ENCODE peak calls at places on chromosome 10, in five cellular contexts. One of them, this sample, is unnamed. For H3K36me3, the result is how much of the 10 kb centered on the place peaks cover.

GRCh38 chr10:89100680-89101079 is 106.4 kb downstream of the CH25H start:
- ATAC-seq in HepG2: no peak
- ATAC-seq in GM12878: no peak
- ATAC-seq in upper lobe of left lung: no peak
- ATAC-seq in K562: no peak
- ATAC-seq in this sample: peak

GRCh38 chr10:24202181-24202570 is 6.8 kb upstream of the KIAA1217 start:
- ATAC-seq in GM12878: peak
- ATAC-seq in upper lobe of left lung: peak
- ATAC-seq in HepG2: peak
- ATAC-seq in K562: no peak
- ATAC-seq in this sample: no peak

GRCh38 chr10:91681361-91682276 is 48.7 kb upstream of the PPP1R3C start:
- ATAC-seq in upper lobe of left lung: no peak
- ATAC-seq in HepG2: no peak
- ATAC-seq in GM12878: no peak
- ATAC-seq in K562: no peak
- ATAC-seq in this sample: no peak

GRCh38 chr10:124632064-124632531 is 112.1 kb downstream of the FAM53B start:
- ATAC-seq in upper lobe of left lung: peak
- ATAC-seq in HepG2: peak
- ATAC-seq in GM12878: peak
- ATAC-seq in K562: peak
- ATAC-seq in this sample: peak

GRCh38 chr10:129110780-129111179 is 356.3 kb upstream of the MGMT start:
- ATAC-seq in HepG2: no peak
- ATAC-seq in upper lobe of left lung: no peak
- ATAC-seq in GM12878: no peak
- ATAC-seq in K562: no peak
- ATAC-seq in this sample: no peak

GRCh38 chr10:46329690-46330016 is 42.9 kb downstream of the ANTXRL start:
- ATAC-seq in HepG2: no peak
- ATAC-seq in upper lobe of left lung: no peak
- ATAC-seq in K562: peak
- ATAC-seq in GM12878: no peak
- ATAC-seq in this sample: no peak

GRCh38 chr10:20221353-20221752 is 405.1 kb downstream of the PLXDC2 start:
- ATAC-seq in K562: no peak
- ATAC-seq in upper lobe of left lung: no peak
- ATAC-seq in GM12878: no peak
- ATAC-seq in HepG2: no peak
- ATAC-seq in this sample: no peak

GRCh38 chr10:844552-844951 is 87.0 kb downstream of the LARP4B start:
- ATAC-seq in K562: no peak
- ATAC-seq in HepG2: no peak
- ATAC-seq in GM12878: no peak
- ATAC-seq in upper lobe of left lung: no peak
- ATAC-seq in this sample: no peak

GRCh38 chr10:98296514-98296913 is 28.5 kb upstream of the LOXL4 start:
- ATAC-seq in HepG2: peak
- ATAC-seq in K562: no peak
- ATAC-seq in GM12878: no peak
- ATAC-seq in upper lobe of left lung: no peak
- ATAC-seq in this sample: no peak

GRCh38 chr10:18650618-18651017 is 769 bp downstream of the NSUN6 start:
- ATAC-seq in HepG2: no peak
- ATAC-seq in K562: peak
- ATAC-seq in upper lobe of left lung: no peak
- ATAC-seq in GM12878: peak
- ATAC-seq in this sample: no peak

GRCh38 chr10:43965918-43966570 is 317.4 kb upstream of the ZNF32 start:
- ATAC-seq in K562: no peak
- ATAC-seq in HepG2: no peak
- ATAC-seq in GM12878: no peak
- ATAC-seq in upper lobe of left lung: no peak
- ATAC-seq in this sample: no peak

GRCh38 chr10:53006663-53007610 is 234.4 kb upstream of the MBL2 start:
- ATAC-seq in K562: no peak
- ATAC-seq in HepG2: peak
- ATAC-seq in GM12878: no peak
- ATAC-seq in upper lobe of left lung: no peak
- ATAC-seq in this sample: no peak

GRCh38 chr10:127151981-127152699 is 44.3 kb downstream of the INSYN2A start:
- ATAC-seq in HepG2: peak
- ATAC-seq in K562: no peak
- ATAC-seq in upper lobe of left lung: peak
- ATAC-seq in GM12878: no peak
- ATAC-seq in this sample: no peak

GRCh38 chr10:4848341-4849041 is 22.5 kb downstream of the AKR1E2 start:
- ATAC-seq in upper lobe of left lung: no peak
- ATAC-seq in K562: peak
- ATAC-seq in HepG2: no peak
- ATAC-seq in GM12878: peak
- ATAC-seq in this sample: no peak

GRCh38 chr10:2494386-2494785 is 573.0 kb upstream of the PFKP start:
- ATAC-seq in upper lobe of left lung: no peak
- ATAC-seq in HepG2: no peak
- ATAC-seq in GM12878: no peak
- ATAC-seq in K562: no peak
- ATAC-seq in this sample: no peak

GRCh38 chr10:121511943-121512342 is 86.3 kb downstream of the FGFR2 start:
- ATAC-seq in K562: no peak
- ATAC-seq in upper lobe of left lung: no peak
- ATAC-seq in HepG2: peak
- ATAC-seq in GM12878: no peak
- ATAC-seq in this sample: no peak
- TF ChIP-seq EP300 in K562: no peak
- TF ChIP-seq EP300 in upper lobe of left lung: no peak
- TF ChIP-seq EP300 in HepG2: no peak
- TF ChIP-seq EP300 in GM12878: no peak
- TF ChIP-seq EP300 in this sample: no peak

GRCh38 chr10:48410503-48410902 is 104.0 kb downstream of the MAPK8 start:
- ATAC-seq in HepG2: no peak
- ATAC-seq in upper lobe of left lung: no peak
- ATAC-seq in GM12878: no peak
- ATAC-seq in K562: no peak
- ATAC-seq in this sample: no peak
- H3K36me3 ChIP-seq in HepG2: under half
- H3K36me3 ChIP-seq in upper lobe of left lung: under half
- H3K36me3 ChIP-seq in GM12878: under half
- H3K36me3 ChIP-seq in K562: under half
- H3K36me3 ChIP-seq in this sample: half or more

GRCh38 chr10:74255214-74255613 is 104.2 kb downstream of the ADK start:
- ATAC-seq in K562: no peak
- ATAC-seq in GM12878: peak
- ATAC-seq in HepG2: no peak
- ATAC-seq in upper lobe of left lung: no peak
- ATAC-seq in this sample: no peak

DNA sequence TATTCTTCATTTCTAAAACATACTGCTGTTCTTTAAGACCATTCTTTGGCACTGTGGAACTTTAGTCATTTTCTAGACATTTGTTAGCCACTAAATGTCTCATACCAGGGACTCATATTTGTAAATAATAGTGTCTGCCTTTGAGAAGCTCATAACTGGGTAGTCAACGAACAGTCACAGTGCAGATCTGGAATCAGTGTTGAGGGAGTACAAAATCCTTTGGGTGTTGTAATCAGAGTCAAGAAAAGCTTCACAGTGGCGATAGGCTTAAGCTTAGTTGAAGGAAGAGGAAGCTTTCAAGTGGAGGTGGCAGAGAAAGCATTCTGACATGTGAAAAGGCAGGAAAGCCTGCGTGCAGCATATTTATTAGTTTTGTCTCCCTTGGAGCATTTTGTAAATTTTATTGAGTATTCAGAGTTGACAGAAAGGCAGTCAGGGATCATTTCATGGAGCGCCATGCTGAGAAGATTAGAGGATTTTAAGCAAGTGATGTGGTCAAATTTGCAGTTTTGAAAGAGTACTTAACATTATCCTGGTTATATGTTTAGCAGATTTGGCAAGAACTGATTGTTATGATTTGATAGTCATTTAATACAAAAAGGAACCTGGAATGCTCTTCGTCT is 104.9 kb downstream of the ADK start:
- ATAC-seq in K562: peak
- ATAC-seq in upper lobe of left lung: no peak
- ATAC-seq in GM12878: no peak
- ATAC-seq in HepG2: no peak
- ATAC-seq in this sample: no peak
- TF ChIP-seq EP300 in K562: no peak
- TF ChIP-seq EP300 in upper lobe of left lung: no peak
- TF ChIP-seq EP300 in GM12878: no peak
- TF ChIP-seq EP300 in HepG2: no peak
- TF ChIP-seq EP300 in this sample: no peak

DNA sequence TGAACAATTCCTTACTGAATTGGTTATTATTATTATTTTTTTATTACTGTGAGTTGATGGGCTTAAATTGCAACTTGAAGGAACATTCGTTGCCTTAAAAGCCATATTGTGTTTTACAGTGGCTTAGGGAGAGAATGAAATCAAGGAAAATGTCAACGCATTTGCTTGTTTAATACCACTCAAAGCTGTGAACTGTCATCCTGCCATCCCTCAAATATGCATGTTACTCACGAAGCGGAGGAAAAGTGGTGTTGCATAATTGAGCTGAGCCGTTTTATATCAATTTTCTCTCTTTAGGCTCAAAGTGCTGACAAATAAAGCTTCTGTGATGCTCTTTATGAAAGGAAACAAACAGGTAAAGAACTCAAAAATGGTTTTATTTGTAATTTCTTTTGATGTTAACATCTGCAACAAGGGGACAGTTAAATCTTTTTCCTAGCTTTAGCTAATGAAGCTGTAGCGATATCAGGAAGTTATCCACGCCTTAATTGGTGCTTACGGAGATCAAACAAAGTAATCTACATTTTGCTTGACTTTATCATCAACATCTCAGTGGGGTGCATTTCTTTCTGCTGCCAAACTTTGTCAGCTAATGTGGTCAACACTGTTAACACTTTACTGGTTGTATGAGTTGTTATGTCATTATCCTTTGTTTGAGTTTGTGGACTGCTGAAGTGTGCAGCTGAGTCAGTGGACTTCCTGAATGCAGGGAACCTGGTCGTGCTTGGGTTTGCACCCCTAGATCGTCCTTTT is 33.1 kb downstream of the GLRX3 start:
- ATAC-seq in GM12878: no peak
- ATAC-seq in upper lobe of left lung: peak
- ATAC-seq in K562: no peak
- ATAC-seq in HepG2: no peak
- ATAC-seq in this sample: no peak
- H3K36me3 ChIP-seq in GM12878: under half
- H3K36me3 ChIP-seq in upper lobe of left lung: under half
- H3K36me3 ChIP-seq in K562: half or more
- H3K36me3 ChIP-seq in HepG2: under half
- H3K36me3 ChIP-seq in this sample: half or more

GRCh38 chr10:3500408-3500856 is 284.6 kb downstream of the KLF6 start:
- ATAC-seq in HepG2: peak
- ATAC-seq in K562: no peak
- ATAC-seq in upper lobe of left lung: peak
- ATAC-seq in GM12878: no peak
- ATAC-seq in this sample: peak
- TF ChIP-seq EP300 in HepG2: peak
- TF ChIP-seq EP300 in K562: no peak
- TF ChIP-seq EP300 in upper lobe of left lung: peak
- TF ChIP-seq EP300 in GM12878: no peak
- TF ChIP-seq EP300 in this sample: no peak

GRCh38 chr10:79259834-79260233 is 87.4 kb upstream of the PPIF start:
- ATAC-seq in HepG2: no peak
- ATAC-seq in upper lobe of left lung: no peak
- ATAC-seq in GM12878: peak
- ATAC-seq in K562: no peak
- ATAC-seq in this sample: no peak
- H3K36me3 ChIP-seq in HepG2: under half
- H3K36me3 ChIP-seq in upper lobe of left lung: under half
- H3K36me3 ChIP-seq in GM12878: under half
- H3K36me3 ChIP-seq in K562: under half
- H3K36me3 ChIP-seq in this sample: under half

DNA sequence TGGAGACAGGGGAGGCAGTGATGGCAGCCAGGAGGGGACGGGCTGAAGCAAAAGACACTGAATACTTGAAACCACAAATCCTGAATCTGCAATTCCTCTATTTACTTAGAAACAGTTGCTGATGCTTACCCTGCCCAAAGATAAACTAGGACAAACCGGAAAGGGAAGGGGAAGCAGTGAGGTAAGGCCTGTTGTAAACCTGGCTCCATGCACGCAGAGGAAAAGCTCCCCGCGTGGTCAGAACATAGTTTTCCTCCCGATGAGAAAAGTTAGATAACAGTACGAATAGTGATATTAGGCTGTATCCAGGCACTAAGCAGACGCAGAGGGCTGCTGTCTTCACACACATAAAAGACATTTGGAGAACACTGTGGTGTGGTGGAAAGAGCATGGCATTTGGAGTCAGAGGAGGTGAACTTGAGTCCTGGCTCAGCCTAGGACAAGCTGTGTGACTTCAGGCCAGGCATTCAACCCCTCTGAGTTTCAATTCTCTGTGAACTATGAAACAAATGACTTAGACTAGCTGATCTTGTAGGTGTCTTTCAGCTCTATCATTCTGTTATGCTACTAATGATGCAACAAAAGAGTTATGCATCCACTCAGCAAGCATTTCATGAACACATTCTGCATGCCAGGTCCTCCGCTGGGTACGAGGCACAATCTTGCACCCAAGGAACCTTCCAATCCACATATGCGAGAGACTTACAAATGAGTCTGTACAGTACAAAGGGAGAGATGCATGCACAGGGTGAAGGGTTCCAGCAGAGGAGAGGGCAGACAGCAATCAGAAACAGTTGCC is 80.9 kb downstream of the SORBS1 start:
- ATAC-seq in upper lobe of left lung: peak
- ATAC-seq in GM12878: no peak
- ATAC-seq in K562: peak
- ATAC-seq in HepG2: no peak
- ATAC-seq in this sample: peak
- TF ChIP-seq EP300 in upper lobe of left lung: peak
- TF ChIP-seq EP300 in GM12878: no peak
- TF ChIP-seq EP300 in K562: no peak
- TF ChIP-seq EP300 in HepG2: no peak
- TF ChIP-seq EP300 in this sample: peak

This sample was measured in gastroesophageal sphincter.